ENCODE peak calls at places on chromosomes 2 and 18, in five cellular contexts. O is K562, W is SK-N-SH, S is HEK293T, G is GM12878. L is an unnamed sample.

GRCh38 chr2:88925770-88926462 is 234.4 kb downstream of the RPIA start:
- DNase-seq in O (no peak), W (no peak), S (no peak), G (no peak), L (no peak)

GRCh38 chr2:33588246-33588645 is 10.9 kb downstream of the FAM98A start:
- DNase-seq in O (no peak), W (no peak), S (no peak), G (no peak), L (no peak)

GRCh38 chr18:34159691-34160185 is 65.0 kb downstream of the NOL4 start:
- DNase-seq in O (no peak), W (peak), S (no peak), G (no peak), L (no peak)

GRCh38 chr2:120937736-120938131 is 202.1 kb downstream of the GLI2 start:
- DNase-seq in O (no peak), W (no peak), S (no peak), G (no peak), L (no peak)

GRCh38 chr2:221492606-221493005 is 79.5 kb downstream of the EPHA4 start:
- DNase-seq in O (no peak), W (no peak), S (no peak), G (no peak), L (no peak)

GRCh38 chr2:46135936-46136335 is 161.3 kb upstream of the EPAS1 start:
- DNase-seq in O (no peak), W (no peak), S (no peak), G (no peak), L (no peak)

GRCh38 chr18:67483952-67484351 is 32.6 kb downstream of the DSEL start:
- DNase-seq in O (no peak), W (no peak), S (no peak), G (no peak), L (no peak)

GRCh38 chr2:11117776-11118175 is 37.5 kb upstream of the SLC66A3 start:
- DNase-seq in O (no peak), W (no peak), S (no peak), G (no peak), L (no peak)

GRCh38 chr2:112542974-112543760 is 902 bp downstream of the POLR1B start:
- DNase-seq in O (peak), W (peak), S (peak), G (no peak), L (peak)

GRCh38 chr2:98656800-98657199 is 48.4 kb downstream of the UNC50 start:
- DNase-seq in O (no peak), W (no peak), S (no peak), G (no peak), L (no peak)

GRCh38 chr18:63365909-63366269 is 1.1 kb downstream of the KDSR start:
- DNase-seq in O (peak), W (peak), S (no peak), G (no peak), L (no peak)

GRCh38 chr2:113275556-113276215 is 3.0 kb downstream of the PAX8 start:
- DNase-seq in O (no peak), W (peak), S (no peak), G (no peak), L (no peak)

GRCh38 chr18:50973367-50974126 is 5.7 kb downstream of the ELAC1 start:
- DNase-seq in O (no peak), W (no peak), S (no peak), G (no peak), L (peak)

GRCh38 chr2:41867553-41867952 is 180.3 kb upstream of the PKDCC start:
- DNase-seq in O (no peak), W (no peak), S (no peak), G (no peak), L (no peak)

GRCh38 chr18:51029378-51029693 is 677 bp upstream of the SMAD4 start:
- DNase-seq in O (no peak), W (no peak), S (no peak), G (no peak), L (no peak)

GRCh38 chr2:191113761-191114160 is 37.0 kb downstream of the STAT4 start:
- DNase-seq in O (no peak), W (no peak), S (no peak), G (no peak), L (no peak)

GRCh38 chr18:34514238-34514637 is 195.9 kb upstream of the DTNA start:
- DNase-seq in O (no peak), W (no peak), S (no peak), G (no peak), L (no peak)

GRCh38 chr18:58466636-58467205 is 162.2 kb downstream of the ALPK2 start:
- DNase-seq in O (no peak), W (no peak), S (no peak), G (no peak), L (no peak)

GRCh38 chr2:63652063-63652985 is 63.6 kb downstream of the MDH1 start:
- DNase-seq in O (no peak), W (no peak), S (no peak), G (no peak), L (no peak)

GRCh38 chr2:195626507-195626906 is 30.5 kb upstream of the SLC39A10 start:
- DNase-seq in O (no peak), W (no peak), S (no peak), G (no peak), L (no peak)

GRCh38 chr2:42770288-42771131 is 6.6 kb upstream of the OXER1 start:
- DNase-seq in O (peak), W (peak), S (peak), G (no peak), L (peak)

GRCh38 chr2:108906403-108907077 is 82.5 kb downstream of the EDAR start:
- DNase-seq in O (no peak), W (peak), S (no peak), G (no peak), L (no peak)

GRCh38 chr2:144480257-144480656 is 39.7 kb downstream of the ZEB2 start:
- DNase-seq in O (no peak), W (no peak), S (no peak), G (no peak), L (no peak)

GRCh38 chr2:138274421-138275291 is 226.9 kb upstream of the SPOPL start:
- DNase-seq in O (no peak), W (no peak), S (no peak), G (no peak), L (no peak)

GRCh38 chr2:188850786-188851185 is 123.4 kb upstream of the COL3A1 start:
- DNase-seq in O (no peak), W (no peak), S (no peak), G (no peak), L (no peak)

GRCh38 chr2:188852752-188853151 is 121.4 kb upstream of the COL3A1 start:
- DNase-seq in O (no peak), W (no peak), S (no peak), G (no peak), L (no peak)

DNA sequence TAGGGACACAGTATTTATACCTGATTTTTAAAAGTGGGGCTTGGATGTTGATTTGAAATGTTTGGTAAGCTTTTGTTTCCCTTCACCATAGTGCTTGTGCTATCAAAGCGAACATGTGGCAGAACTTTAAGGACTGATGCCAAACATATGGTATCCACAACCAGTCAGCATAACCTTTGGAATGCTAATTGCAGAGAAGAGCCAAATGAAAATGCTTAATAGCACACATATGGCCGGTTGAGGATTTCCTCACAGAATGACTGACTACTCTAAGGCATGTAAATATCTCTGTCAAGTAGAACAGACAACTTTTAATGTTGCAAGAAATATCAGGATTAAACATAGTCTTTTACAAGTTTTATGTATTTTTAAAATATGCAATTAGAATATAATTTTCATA is 120.9 kb upstream of the COL3A1 start:
- DNase-seq in O (no peak), W (peak), S (no peak), G (no peak), L (no peak)
- TF ChIP-seq FOXM1 in O (no peak), W (no peak), S (no peak), G (no peak), L (no peak)

GRCh38 chr18:2338601-2339000 is 232.7 kb downstream of the METTL4 start:
- DNase-seq in O (no peak), W (no peak), S (no peak), G (no peak), L (no peak)

GRCh38 chr18:2336993-2337392 is 234.3 kb downstream of the METTL4 start:
- DNase-seq in O (no peak), W (no peak), S (no peak), G (no peak), L (no peak)

GRCh38 chr18:2337552-2338141 is 233.7 kb downstream of the METTL4 start:
- DNase-seq in O (peak), W (peak), S (peak), G (no peak), L (peak)
- TF ChIP-seq FOXM1 in O (no peak), W (no peak), S (no peak), G (no peak), L (no peak)

GRCh38 chr2:56537756-56538155 is 354.0 kb downstream of the CCDC85A start:
- DNase-seq in O (no peak), W (no peak), S (no peak), G (no peak), L (no peak)

GRCh38 chr2:56534321-56534720 is 350.5 kb downstream of the CCDC85A start:
- DNase-seq in O (no peak), W (no peak), S (no peak), G (no peak), L (no peak)

DNA sequence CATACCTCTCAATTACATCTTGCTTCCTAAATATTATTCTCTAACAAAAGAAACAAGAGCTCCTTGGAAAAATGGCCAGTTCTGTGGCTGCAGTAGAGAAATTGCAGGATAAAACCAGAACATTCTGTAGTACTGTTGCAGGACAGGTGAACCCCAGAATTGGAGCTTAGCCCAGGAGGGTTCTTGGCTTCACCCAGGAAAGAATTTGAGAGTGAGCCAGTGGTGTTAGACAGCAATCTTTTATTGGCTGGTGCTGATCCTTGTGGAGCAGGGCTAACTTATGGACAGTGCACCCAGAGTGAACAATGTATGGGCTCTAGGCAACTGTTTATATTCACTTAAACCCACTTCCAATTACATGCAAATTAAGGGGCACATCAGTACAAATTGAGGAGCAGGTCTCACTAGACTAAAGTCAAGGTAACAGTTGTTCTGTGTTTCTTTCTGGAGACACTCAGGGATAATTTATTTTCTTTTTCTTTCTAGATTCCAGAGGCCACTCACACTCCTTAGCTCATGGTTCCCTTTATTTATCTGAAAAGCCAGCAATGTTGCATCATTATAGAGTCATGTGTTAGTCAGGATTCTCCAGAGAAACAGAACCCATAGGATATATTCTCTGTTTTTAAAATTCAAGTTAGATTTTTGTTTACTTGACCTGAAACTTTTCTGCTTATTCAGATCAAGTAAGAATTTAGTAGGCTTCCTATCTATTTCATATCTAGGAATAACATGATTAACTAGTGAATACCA is 348.1 kb downstream of the CCDC85A start:
- DNase-seq in O (no peak), W (no peak), S (no peak), G (no peak), L (no peak)
- TF ChIP-seq FOXM1 in O (no peak), W (no peak), S (no peak), G (no peak), L (no peak)

GRCh38 chr2:145930318-145930717 is 1410.4 kb upstream of the ZEB2 start:
- DNase-seq in O (no peak), W (no peak), S (no peak), G (no peak), L (no peak)

GRCh38 chr2:145927398-145927951 is 1407.6 kb upstream of the ZEB2 start:
- DNase-seq in O (no peak), W (no peak), S (no peak), G (no peak), L (no peak)

DNA sequence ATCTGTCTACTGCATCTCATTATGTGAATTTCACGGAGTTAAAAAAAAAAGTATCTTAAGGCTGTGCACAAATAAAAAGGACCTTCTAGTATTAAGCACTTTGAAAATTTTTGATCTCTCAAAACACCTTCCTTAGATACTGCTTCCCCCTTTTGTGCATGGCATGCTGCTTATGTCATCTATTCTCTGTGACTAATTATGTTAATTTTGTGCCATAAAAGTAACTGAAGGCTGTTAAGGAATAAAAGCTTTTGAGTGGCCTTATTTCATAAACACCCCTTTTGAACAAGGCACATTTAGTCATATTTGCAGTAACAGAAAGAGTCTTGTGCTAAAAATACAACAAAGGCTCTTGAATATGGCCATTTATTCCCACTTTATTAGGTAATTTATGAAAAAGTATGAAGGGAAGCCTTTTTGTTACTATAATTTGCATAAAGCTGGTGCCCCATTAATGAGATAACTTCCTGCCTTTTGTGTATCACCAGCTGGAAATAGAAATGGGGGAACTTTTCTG is 1412.0 kb upstream of the ZEB2 start:
- DNase-seq in O (no peak), W (no peak), S (no peak), G (no peak), L (no peak)
- TF ChIP-seq FOXM1 in O (no peak), W (no peak), S (no peak), G (no peak), L (no peak)

DNA sequence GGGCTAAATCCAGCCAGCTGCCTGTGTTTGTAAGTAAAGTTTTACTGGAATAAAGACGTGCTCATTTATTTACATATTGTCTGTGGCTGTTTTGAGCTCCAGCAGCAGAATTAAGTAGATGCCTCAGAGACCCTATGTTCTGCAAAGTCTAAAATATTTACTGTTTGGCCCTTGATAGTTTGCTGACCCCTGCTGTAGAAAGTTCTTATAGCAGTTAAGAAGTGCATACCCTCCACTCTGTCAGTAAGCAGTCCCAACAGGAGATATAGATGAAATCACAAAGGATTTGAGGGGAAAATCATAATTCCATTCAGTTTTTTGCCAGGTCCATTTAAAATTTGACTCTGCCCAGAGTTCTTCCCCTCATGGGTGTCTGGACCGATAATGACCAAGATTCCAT is 50.1 kb upstream of the ITM2C start:
- DNase-seq in O (peak), W (no peak), S (peak), G (no peak), L (peak)
- TF ChIP-seq FOXM1 in O (no peak), W (no peak), S (no peak), G (no peak), L (no peak)

DNA sequence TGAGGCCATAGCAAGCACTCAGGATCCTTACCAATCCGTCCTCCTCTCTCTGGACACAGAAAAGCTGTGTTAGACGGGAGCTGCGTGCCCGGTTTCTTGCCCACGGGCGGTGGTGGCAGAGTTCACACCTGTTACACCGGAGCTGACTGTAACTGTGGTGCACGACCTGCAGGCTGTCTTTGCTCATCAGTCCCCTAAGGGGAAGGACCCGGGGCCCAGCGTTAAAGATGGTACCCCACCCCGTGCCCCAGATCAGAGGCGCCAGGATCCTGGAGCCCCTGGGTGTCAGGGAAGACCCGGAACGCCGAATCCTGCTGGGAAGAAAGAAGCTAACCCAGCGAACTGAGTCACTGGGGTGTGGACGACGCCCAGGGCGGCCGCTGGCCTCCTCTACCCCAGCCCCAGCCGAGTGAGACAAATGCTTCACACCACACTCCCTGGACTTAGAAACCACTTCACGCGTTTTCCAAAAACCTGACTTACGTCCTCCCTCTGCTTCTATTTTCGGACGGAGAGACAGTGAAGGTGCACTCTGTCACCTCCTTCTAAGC is 293.6 kb upstream of the SALL3 start:
- DNase-seq in O (no peak), W (no peak), S (no peak), G (no peak), L (no peak)
- TF ChIP-seq FOXM1 in O (no peak), W (no peak), S (no peak), G (no peak), L (no peak)

GRCh38 chr2:227665189-227665940 is 1.2 kb upstream of the SCYGR5 start:
- DNase-seq in O (no peak), W (no peak), S (no peak), G (no peak), L (no peak)
- TF ChIP-seq FOXM1 in O (no peak), W (no peak), S (no peak), G (no peak), L (no peak)

L was measured in HepG2.